ENCODE peak calls at places on chromosomes 2 and 18, in four cellular contexts. K is ovary, N is IMR-90, X is endothelial cell of umbilical vein. C is an unnamed sample.

GRCh38 chr2:188916831-188917230 is 57.3 kb upstream of the COL3A1 start:
- DNase-seq in N (peak; percentile 33), K (no peak), X (no peak), C (no peak)

GRCh38 chr2:17429130-17429529 is 89.1 kb downstream of the RAD51AP2 start:
- DNase-seq in N (peak; percentile 3), K (no peak), X (no peak), C (no peak)

GRCh38 chr2:160836755-160837154 is 323.5 kb upstream of the TANK start:
- DNase-seq in K (no peak), N (peak; percentile 96), X (no peak), C (no peak)

GRCh38 chr2:3141696-3142095 is 235.9 kb downstream of the EIPR1 start:
- DNase-seq in X (no peak), N (no peak), K (no peak), C (no peak)

GRCh38 chr2:235264121-235264493 is 229.7 kb upstream of the AGAP1 start:
- DNase-seq in N (no peak), X (no peak), K (no peak), C (no peak)

GRCh38 chr18:10453885-10454772 is at the start of gene APCDD1:
- DNase-seq in K (peak; percentile 88), N (no peak), X (no peak), C (no peak)

GRCh38 chr2:42284019-42284418 is 77.0 kb downstream of the COX7A2L start:
- DNase-seq in K (no peak), N (no peak), X (no peak), C (no peak)

GRCh38 chr2:10965241-10965843 is 53.6 kb downstream of the KCNF1 start:
- DNase-seq in K (no peak), N (no peak), X (no peak), C (no peak)

GRCh38 chr2:64205415-64205814 is 61.2 kb upstream of the PELI1 start:
- DNase-seq in K (no peak), N (no peak), X (no peak), C (no peak)

GRCh38 chr18:45050712-45051639 is 370.3 kb downstream of the SETBP1 start:
- DNase-seq in X (peak; percentile 86), K (no peak), N (peak; percentile 96), C (no peak)

GRCh38 chr18:67133669-67134068 is 382.9 kb downstream of the DSEL start:
- DNase-seq in N (no peak), X (no peak), K (no peak), C (no peak)

GRCh38 chr18:77031662-77032061 is 100.9 kb downstream of the MBP start:
- DNase-seq in N (no peak), K (no peak), X (no peak), C (no peak)

GRCh38 chr2:238786379-238786778 is 61.5 kb upstream of the TWIST2 start:
- DNase-seq in X (no peak), K (no peak), N (no peak), C (no peak)

GRCh38 chr2:235478609-235479008 is 15.2 kb upstream of the AGAP1 start:
- DNase-seq in X (no peak), N (no peak), K (no peak), C (no peak)

GRCh38 chr2:32479993-32480392 is 123.2 kb downstream of the BIRC6 start:
- DNase-seq in N (no peak), X (no peak), K (no peak), C (no peak)

GRCh38 chr18:41038071-41038470 is 917.0 kb upstream of the PIK3C3 start:
- DNase-seq in K (no peak), N (peak; percentile 39), X (no peak), C (no peak)

GRCh38 chr2:240326886-240327285 is 108.6 kb upstream of the GPC1 start:
- DNase-seq in K (no peak), X (no peak), N (no peak), C (peak; percentile 26)

GRCh38 chr2:184597571-184597980 is 753 bp upstream of the ZNF804A start:
- DNase-seq in X (peak; percentile 65), K (peak; percentile 16), N (peak; percentile 63), C (peak; percentile 35)

GRCh38 chr2:232988444-232988843 is 24.6 kb downstream of the NGEF start:
- DNase-seq in X (peak; percentile 22), N (peak; percentile 97), K (peak; percentile 50), C (peak; percentile 46)

GRCh38 chr2:173545364-173545734 is 190.7 kb downstream of the CDCA7 start:
- DNase-seq in N (peak; percentile 2), X (no peak), K (no peak), C (no peak)

GRCh38 chr2:235048549-235048948 is 96.7 kb downstream of the SH3BP4 start:
- DNase-seq in N (no peak), K (no peak), X (no peak), C (no peak)

DNA sequence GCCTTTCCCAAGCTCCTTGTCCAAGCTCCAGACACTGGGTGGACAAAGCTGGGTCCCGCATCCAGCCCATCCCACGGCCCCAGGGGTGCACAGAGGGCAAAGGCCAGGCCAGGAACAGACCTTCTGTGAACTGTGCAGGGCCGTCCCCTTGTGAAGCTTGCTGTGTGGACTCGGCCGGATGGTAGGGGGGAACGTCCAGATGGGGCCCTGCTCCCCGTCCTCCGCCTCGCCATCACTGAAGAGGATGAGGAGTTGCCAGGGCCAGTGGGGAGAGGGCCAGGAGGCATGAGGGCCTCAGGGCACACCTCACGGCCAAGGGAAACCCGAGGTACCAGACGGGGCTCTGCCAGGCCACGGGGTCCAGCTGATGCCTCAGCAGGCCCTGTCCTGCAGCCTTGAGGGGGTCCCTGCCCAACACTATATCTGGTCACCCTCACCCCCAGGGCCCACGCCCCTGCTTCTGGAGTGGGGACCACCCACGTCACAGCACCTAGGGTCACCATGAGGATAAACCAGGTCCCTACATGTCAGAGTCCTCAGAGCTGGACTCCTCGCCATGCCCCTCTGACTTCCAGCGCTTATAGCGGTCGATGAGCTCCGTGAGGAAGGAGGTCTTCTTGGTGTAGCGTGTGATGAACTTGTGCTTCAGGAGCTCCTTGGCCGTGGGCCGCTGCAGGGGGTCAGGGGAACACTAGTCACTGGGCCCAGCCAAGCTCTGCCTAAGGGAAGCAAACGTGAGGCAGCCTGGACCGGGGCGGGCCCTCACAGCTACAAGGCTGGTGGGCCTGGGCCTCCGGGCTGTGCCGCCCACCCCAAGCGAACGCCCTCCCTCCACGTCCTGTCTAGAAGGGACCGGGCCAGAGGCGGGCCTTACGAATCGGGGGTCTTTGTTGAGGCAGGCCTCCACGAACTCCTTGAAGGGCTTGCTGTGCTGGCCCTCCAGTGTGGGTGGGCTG is 10.0 kb downstream of the STK25 start:
- DNase-seq in K (no peak), N (no peak), X (no peak), C (no peak)
- TF ChIP-seq POLR2A in K (no peak), N (no peak), X (no peak), C (no peak)

GRCh38 chr2:59276033-59276432 is 1034.9 kb upstream of the FANCL start:
- DNase-seq in N (no peak), K (no peak), X (no peak), C (no peak)
- H3K4me1 ChIP-seq in N (no peaks in the 10 kb centered on the region), K (no peaks in the 10 kb centered on the region), X (no peaks in the 10 kb centered on the region), C (no peaks in the 10 kb centered on the region)

GRCh38 chr18:69944434-69944833 is 3.2 kb downstream of the CD226 start:
- DNase-seq in X (no peak), K (no peak), N (no peak), C (no peak)
- TF ChIP-seq POLR2A in X (no peak), K (no peak), N (no peak), C (no peak)

DNA sequence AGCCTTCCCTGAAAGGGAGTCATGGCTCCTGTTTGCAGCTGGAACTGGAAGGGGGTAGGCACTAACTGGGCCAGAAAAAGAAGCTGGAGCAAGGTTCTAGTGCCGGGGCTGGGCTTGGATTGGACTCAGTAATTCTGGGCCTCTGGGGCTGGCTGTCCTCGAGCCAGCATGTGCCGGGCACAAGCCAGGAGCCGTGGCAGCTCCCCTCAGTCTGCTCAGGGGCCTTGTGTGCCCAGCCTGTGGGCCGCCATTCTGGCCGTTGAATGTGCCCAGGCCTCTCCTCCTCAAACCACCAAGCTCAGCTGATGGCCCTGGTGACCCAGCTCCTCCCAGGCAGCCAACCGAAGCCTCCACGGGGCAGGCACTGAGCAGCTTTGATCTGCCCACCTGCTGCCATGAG is 119.6 kb downstream of the KLHL29 start:
- DNase-seq in X (no peak), K (no peak), N (no peak), C (no peak)
- H3K4me1 ChIP-seq in X (no peaks in the 10 kb centered on the region), K (peaks cover 8% of the 10 kb centered on the region), N (no peaks in the 10 kb centered on the region), C (no peaks in the 10 kb centered on the region)

GRCh38 chr2:19347619-19348562 is 10.5 kb downstream of the OSR1 start:
- DNase-seq in X (peak; percentile 98), K (peak; percentile 99), N (peak; percentile 98), C (peak; percentile 96)
- TF ChIP-seq POLR2A in X (peak; percentile 95), K (peak; percentile 98), N (peak; percentile 94), C (peak; percentile 96)

DNA sequence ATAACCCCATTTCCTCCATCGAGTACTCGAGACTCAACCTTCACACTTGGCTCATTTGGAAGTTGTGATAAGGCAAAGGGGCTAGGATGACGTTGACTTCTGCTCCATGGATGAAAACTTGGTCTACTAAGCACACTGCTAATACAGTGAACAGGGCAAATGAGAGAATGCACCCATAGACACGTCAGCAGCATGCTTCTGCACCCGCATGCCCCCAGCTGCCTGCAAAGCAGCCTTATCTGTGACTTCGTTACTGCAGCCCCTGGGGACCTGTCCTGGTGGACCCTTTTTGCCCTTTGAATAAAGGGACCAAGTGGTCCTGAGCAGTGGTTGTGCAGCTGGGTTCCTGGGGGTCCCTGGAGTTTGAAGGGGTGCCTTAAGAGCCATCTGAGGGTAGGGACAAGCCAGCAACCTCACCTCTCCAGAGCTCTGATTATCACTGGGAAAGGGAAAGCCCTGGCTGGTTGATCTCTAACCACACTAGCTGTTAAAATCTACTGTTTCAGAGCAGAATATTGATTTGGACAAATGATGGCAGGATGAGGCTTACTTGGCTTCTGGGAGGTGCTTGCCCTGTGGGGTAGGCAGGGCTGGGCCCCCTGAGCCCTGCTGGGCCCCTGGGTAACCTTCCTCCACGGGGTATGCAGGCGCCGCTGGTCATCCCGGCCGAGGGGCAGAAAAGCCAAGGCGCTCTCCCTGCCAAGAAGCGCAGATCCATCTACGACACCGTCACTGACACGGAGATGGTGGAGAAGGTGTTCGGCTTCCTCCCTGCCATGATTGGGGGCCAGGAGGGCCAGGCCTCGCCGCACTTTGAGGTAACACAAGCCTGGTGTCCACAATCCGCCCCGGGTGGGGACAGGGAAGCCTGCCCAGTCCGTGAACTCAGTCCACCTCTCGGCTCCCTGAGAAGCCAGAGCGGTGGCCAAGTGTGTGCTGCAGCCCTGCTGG is 37.6 kb upstream of the GPR17 start:
- DNase-seq in X (no peak), N (no peak), K (no peak), C (no peak)
- H3K4me1 ChIP-seq in X (no peaks in the 10 kb centered on the region), N (no peaks in the 10 kb centered on the region), K (no peaks in the 10 kb centered on the region), C (no peaks in the 10 kb centered on the region)

DNA sequence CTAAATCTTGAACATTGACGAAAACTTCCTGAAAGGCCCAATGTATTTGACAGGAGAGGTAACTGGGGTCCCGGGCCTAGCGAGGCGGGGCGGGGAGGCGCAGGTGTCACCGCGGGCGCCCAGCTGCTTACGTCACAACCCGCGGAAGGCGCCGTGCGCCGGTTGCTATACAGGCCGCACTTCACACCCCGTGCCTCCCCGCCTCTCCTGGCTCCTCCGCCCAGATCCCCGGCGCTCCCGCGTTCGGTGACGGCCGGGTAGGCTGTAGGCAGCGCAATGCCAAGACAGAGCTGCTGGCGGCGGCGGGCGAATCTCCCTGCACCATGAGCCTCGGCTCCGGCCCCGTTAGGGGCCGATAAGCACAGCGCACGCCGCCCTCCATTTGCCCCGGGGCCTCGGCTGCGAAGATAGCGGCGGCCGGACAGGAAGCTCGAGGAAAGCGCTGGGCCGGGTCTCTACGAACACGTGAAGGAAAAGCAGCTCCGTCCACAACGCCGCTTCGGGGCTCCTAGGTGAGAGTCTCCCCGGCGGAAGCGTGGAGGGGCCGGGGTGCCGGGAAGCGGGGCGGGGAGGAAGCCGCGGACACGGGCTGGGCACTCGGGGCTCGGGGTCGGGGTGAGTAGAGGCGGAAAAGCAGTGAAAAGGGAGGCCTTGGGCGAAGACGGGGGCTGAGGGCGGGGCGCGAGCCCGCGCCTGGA is at the start of gene RNF138:
- DNase-seq in K (peak; percentile 91), X (peak; percentile 84), N (peak; percentile 76), C (peak; percentile 93)
- TF ChIP-seq POLR2A in K (peak; percentile 70), X (peak; percentile 64), N (peak; percentile 46), C (peak; percentile 80)

C was measured in right lobe of liver.